ENCODE peak calls at places on chromosomes 4 and X, in four cellular contexts. A is thoracic aorta, D is IMR-90, L is A549. G is an unnamed sample.

GRCh38 chrX:140091276-140091886 is 126.1 kb upstream of the CXorf66 start:
- DNase-seq in A (no peak), D (no peak), L (peak; percentile 9), G (peak; percentile 81)

GRCh38 chr4:6301732-6302442 is 32.2 kb downstream of the WFS1 start:
- DNase-seq in A (no peak), D (no peak), L (no peak), G (no peak)

GRCh38 chr4:8579526-8580320 is 469 bp upstream of the GPR78 start:
- DNase-seq in A (no peak), D (no peak), L (no peak), G (no peak)

GRCh38 chrX:150362599-150363481 is at the start of gene MAMLD1:
- DNase-seq in A (peak; percentile 54), D (peak; percentile 84), L (peak; percentile 82), G (peak; percentile 71)

GRCh38 chrX:72100051-72100755 is 31.5 kb downstream of the RTL5 start:
- DNase-seq in A (no peak), D (no peak), L (no peak), G (no peak)

GRCh38 chr4:138890921-138891570 is 124.5 kb upstream of the NOCT start:
- DNase-seq in A (no peak), D (no peak), L (no peak), G (no peak)

GRCh38 chr4:86834901-86835300 is 14.3 kb downstream of the SLC10A6 start:
- DNase-seq in A (no peak), D (peak; percentile 89), L (no peak), G (no peak)

GRCh38 chr4:88522702-88523324 is 763 bp downstream of the PYURF start:
- DNase-seq in A (peak; percentile 13), D (peak; percentile 33), L (peak; percentile 30), G (peak; percentile 69)

GRCh38 chrX:116395752-116396151 is 40.7 kb upstream of the SLC6A14 start:
- DNase-seq in A (no peak), D (no peak), L (no peak), G (no peak)

GRCh38 chr4:4521069-4521468 is 20.8 kb downstream of the STX18 start:
- DNase-seq in A (no peak), D (no peak), L (no peak), G (no peak)

GRCh38 chr4:102529977-102530376 is 28.8 kb downstream of the NFKB1 start:
- DNase-seq in A (no peak), D (no peak), L (no peak), G (no peak)

GRCh38 chr4:102526532-102526931 is 25.4 kb downstream of the NFKB1 start:
- DNase-seq in A (no peak), D (no peak), L (no peak), G (no peak)

GRCh38 chr4:102525556-102525955 is 24.4 kb downstream of the NFKB1 start:
- DNase-seq in A (no peak), D (no peak), L (no peak), G (no peak)

GRCh38 chr4:102525099-102525498 is 23.9 kb downstream of the NFKB1 start:
- DNase-seq in A (no peak), D (peak; percentile 39), L (no peak), G (no peak)

GRCh38 chr4:102527695-102528094 is 26.5 kb downstream of the NFKB1 start:
- DNase-seq in A (no peak), D (no peak), L (no peak), G (no peak)
- H3K27ac ChIP-seq in A (no peak overlapping the region), D (no peak overlapping the region), L (no peak overlapping the region), G (no peak overlapping the region)

DNA sequence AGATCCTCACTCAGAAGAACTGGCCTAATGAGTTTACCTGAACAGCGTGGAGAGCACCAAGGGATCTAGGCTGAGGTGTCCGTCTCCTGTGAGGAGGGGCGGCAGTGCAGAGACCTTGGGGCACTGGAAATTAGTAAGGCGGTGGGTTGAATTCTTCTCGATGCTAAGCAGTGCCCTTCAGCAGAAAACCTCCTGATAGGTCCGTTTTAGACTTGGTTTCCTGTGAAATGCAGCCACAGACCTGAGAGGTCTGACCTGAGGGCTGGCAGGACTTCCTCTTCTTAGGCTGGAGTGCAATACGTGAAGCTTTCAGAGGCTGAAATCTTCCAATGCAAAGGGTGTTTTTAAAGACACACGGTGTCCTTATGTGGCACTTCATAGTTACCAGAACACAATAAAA is at the start of gene CLNK:
- DNase-seq in A (no peak), D (no peak), L (no peak), G (no peak)
- H3K4me3 ChIP-seq in A (no peak within 1 kb of the TSS), D (no peak within 1 kb of the TSS), L (no peak within 1 kb of the TSS), G (no peak within 1 kb of the TSS)

GRCh38 chrX:102599950-102600579 is 750 bp downstream of the ARMCX5 start:
- DNase-seq in A (no peak), D (peak; percentile 42), L (peak; percentile 5), G (no peak)

GRCh38 chrX:102604327-102604726 is 5.0 kb downstream of the ARMCX5 start:
- DNase-seq in A (no peak), D (no peak), L (no peak), G (no peak)

GRCh38 chrX:102599084-102599949 is at the start of gene ARMCX5:
- DNase-seq in A (peak; percentile 27), D (peak; percentile 87), L (peak; percentile 94), G (peak; percentile 84)
- TF ChIP-seq CTCF in A (no peak), D (no peak), L (no peak), G (peak; percentile 38)

GRCh38 chr4:152678841-152679240 is 956 bp downstream of the TMEM154 start:
- DNase-seq in A (no peak), D (no peak), L (no peak), G (no peak)
- H3K27ac ChIP-seq in A (no peak overlapping the region), D (no peak overlapping the region), L (no peak overlapping the region), G (no peak overlapping the region)

DNA sequence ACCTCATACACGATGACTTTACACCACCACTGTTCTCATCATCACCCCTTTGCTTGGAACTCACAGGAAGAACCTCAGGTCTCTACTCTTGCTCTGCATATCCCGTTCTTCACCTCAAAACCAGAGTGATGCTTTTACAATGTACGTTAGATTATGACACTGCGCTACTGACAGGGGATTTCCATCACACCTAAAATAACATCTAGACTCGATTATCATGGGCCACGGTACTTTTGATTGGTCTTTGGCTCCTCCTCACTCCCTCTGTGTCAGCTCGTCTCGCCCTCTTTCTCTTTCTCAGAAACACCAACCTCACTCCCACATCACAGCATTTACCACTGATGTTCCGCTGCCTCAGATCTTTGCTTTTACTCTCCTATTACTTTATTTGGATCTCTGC is 172.4 kb downstream of the TLL1 start:
- DNase-seq in A (no peak), D (no peak), L (no peak), G (no peak)
- H3K4me3 ChIP-seq in A (no peak overlapping the region), D (no peak overlapping the region), L (no peak overlapping the region), G (no peak overlapping the region)

DNA sequence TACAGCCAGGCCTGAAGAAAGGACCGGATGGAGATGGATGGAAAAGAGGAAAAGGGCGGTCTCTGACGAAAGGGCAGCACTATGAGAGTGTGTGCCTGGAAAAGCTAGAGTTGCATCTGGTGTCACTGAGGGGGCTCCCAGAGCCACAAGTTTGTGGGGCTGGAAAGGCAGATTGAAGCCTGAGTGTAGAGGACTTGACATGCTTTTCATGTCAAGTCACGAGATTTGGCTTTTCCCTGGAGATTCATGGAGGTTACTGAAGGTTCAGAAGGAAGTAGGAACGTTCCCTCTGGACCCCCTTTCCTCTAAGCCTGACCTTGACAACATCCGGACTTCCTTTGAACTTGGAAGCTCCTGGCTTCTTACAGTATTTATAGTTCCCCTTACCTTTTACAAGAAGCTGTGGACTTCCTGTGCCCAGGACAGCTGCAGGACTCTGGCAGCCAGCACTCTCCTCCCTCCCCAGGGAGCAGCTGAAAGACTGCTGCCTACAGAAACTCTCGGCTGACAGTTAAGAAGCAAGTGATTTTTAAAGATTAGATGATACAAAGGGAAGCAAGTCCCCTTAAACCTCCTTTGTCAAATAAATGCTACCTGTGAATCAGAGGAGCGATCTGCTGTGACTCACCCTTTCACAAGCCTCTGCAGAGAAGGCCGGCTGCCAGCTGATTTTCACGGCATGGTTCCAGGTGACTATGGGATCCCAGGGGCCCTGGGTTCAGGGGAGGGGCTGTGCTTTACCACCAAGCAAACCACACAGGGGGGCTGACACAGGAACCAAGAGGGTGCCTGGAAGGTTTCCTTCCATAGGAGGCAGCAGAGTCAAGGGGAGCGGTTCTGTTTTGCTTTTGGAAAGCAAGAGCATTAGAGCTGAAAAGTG is 72.9 kb upstream of the STIM2 start:
- DNase-seq in A (no peak), D (peak; percentile 76), L (peak; percentile 50), G (peak; percentile 90)
- TF ChIP-seq CTCF in A (no peak), D (no peak), L (no peak), G (peak; percentile 76)

GRCh38 chr4:173214231-173214630 is 45.6 kb downstream of the GALNT7 start:
- DNase-seq in A (no peak), D (no peak), L (no peak), G (no peak)
- H3K27ac ChIP-seq in A (no peak overlapping the region), D (no peak overlapping the region), L (no peak overlapping the region), G (no peak overlapping the region)

G was measured in endodermal cell.